ENCODE peak calls at places on chromosomes 7 and 10, in seven cellular contexts. N is OCI-LY7; S is transverse colon; A is H1; K is CD8-positive, alpha-beta memory T cell; L is CD4-positive, alpha-beta T cell; D is PC-3. U is an unnamed sample.

GRCh38 chr7:1460757-1461639 is 1.7 kb upstream of the MICALL2 start:
- DNase-seq in K (no peak), A (no peak), S (peak; percentile 81), D (peak; percentile 34), L (no peak), N (no peak), U (no peak)

GRCh38 chr7:157576415-157576814 is 239.6 kb downstream of the DNAJB6 start:
- DNase-seq in D (no peak), K (peak; percentile 71), L (peak; percentile 41), A (no peak), S (peak; percentile 56), N (no peak), U (peak; percentile 38)

GRCh38 chr10:107230854-107231253 is 66.3 kb upstream of the SORCS1 start:
- DNase-seq in A (no peak), S (no peak), L (no peak), K (no peak), D (no peak), N (no peak), U (no peak)

GRCh38 chr10:117158297-117158696 is 20.2 kb upstream of the VAX1 start:
- DNase-seq in K (no peak), A (no peak), S (no peak), N (no peak), D (no peak), L (no peak), U (no peak)

GRCh38 chr10:6838118-6838517 is 258.0 kb upstream of the PRKCQ start:
- DNase-seq in K (no peak), D (peak; percentile 9), S (no peak), A (no peak), N (peak; percentile 10), L (no peak), U (no peak)

GRCh38 chr10:6461961-6462360 is 118.1 kb downstream of the PRKCQ start:
- DNase-seq in L (no peak), D (no peak), A (no peak), S (no peak), N (no peak), K (no peak), U (no peak)

GRCh38 chr10:50063100-50063499 is 4.7 kb upstream of the WASHC2A start:
- DNase-seq in N (no peak), D (no peak), K (no peak), S (no peak), L (no peak), A (no peak), U (no peak)

GRCh38 chr10:74677951-74678350 is 148.4 kb upstream of the KAT6B start:
- DNase-seq in S (no peak), K (no peak), N (peak; percentile 31), D (no peak), A (no peak), L (no peak), U (no peak)

GRCh38 chr10:100341953-100342626 is 4.9 kb upstream of the SCD start:
- DNase-seq in N (peak; percentile 51), S (peak; percentile 68), K (peak; percentile 31), D (peak; percentile 67), L (peak; percentile 17), A (no peak), U (no peak)

GRCh38 chr7:106999023-106999422 is 45.5 kb upstream of the PRKAR2B start:
- DNase-seq in L (no peak), D (no peak), N (no peak), K (no peak), S (no peak), A (no peak), U (no peak)

GRCh38 chr10:71243756-71244637 is 31.6 kb downstream of the UNC5B start:
- DNase-seq in D (peak; percentile 29), K (no peak), L (no peak), N (no peak), S (peak; percentile 72), A (no peak), U (no peak)

GRCh38 chr7:117665393-117665792 is 185.6 kb downstream of the CFTR start:
- DNase-seq in N (no peak), D (no peak), L (no peak), A (no peak), S (no peak), K (no peak), U (no peak)

GRCh38 chr10:31242902-31243301 is 76.1 kb upstream of the ZEB1 start:
- DNase-seq in A (peak; percentile 7), N (no peak), S (no peak), K (no peak), D (peak; percentile 79), L (no peak), U (no peak)

DNA sequence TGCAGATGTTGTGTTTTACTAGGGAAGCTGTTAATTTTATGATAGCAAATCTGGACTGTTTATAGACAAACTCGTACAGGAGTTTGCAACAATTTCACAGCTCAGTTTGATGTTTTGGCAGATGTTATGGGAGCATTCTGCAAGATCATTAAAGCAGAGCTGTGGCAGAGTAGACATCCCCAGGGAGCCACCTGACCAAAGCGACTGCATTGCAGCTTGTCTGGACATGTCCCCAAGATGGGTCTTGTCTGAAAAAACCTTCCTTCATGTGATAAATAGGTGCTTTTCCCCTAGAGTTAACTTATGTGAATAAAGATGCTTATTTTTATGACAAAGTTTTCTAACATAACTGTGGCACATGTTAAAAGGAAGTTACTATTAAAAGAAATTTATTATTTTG is 91.2 kb upstream of the GPR141 start:
- DNase-seq in N (no peak), L (no peak), D (no peak), K (no peak), S (no peak), A (no peak), U (no peak)
- H3K9me3 ChIP-seq in N (no peaks in the 10 kb centered on the region), L (no peaks in the 10 kb centered on the region), D (no peaks in the 10 kb centered on the region), K (no peaks in the 10 kb centered on the region), S (no peaks in the 10 kb centered on the region), A (peaks cover 2% of the 10 kb centered on the region), U (no peaks in the 10 kb centered on the region)

GRCh38 chr10:37467246-37467645 is 341.8 kb downstream of the ANKRD30A start:
- DNase-seq in A (no peak), S (no peak), K (no peak), D (no peak), L (no peak), N (no peak), U (no peak)
- H3K9me3 ChIP-seq in A (peaks cover 44% of the 10 kb centered on the region), S (no peaks in the 10 kb centered on the region), K (no peaks in the 10 kb centered on the region), D (no peaks in the 10 kb centered on the region), L (peaks cover 3% of the 10 kb centered on the region), N (no peaks in the 10 kb centered on the region), U (no peaks in the 10 kb centered on the region)

GRCh38 chr10:130658687-130659290 is 522.6 kb downstream of the GLRX3 start:
- DNase-seq in N (no peak), K (no peak), D (no peak), S (no peak), A (no peak), L (no peak), U (no peak)
- H3K9me3 ChIP-seq in N (no peaks in the 10 kb centered on the region), K (no peaks in the 10 kb centered on the region), D (no peaks in the 10 kb centered on the region), S (no peaks in the 10 kb centered on the region), A (no peaks in the 10 kb centered on the region), L (no peaks in the 10 kb centered on the region), U (no peaks in the 10 kb centered on the region)

GRCh38 chr10:1516492-1517224 is 220.7 kb downstream of the ADARB2 start:
- DNase-seq in D (no peak), K (no peak), L (no peak), A (no peak), N (no peak), S (no peak), U (no peak)

GRCh38 chr10:1515121-1515779 is 222.1 kb downstream of the ADARB2 start:
- DNase-seq in A (no peak), N (no peak), D (no peak), L (no peak), S (no peak), K (no peak), U (no peak)

GRCh38 chr10:1515780-1516491 is 221.4 kb downstream of the ADARB2 start:
- DNase-seq in L (no peak), K (no peak), S (no peak), D (no peak), A (no peak), N (no peak), U (no peak)

GRCh38 chr10:1513221-1513620 is 224.1 kb downstream of the ADARB2 start:
- DNase-seq in D (no peak), N (no peak), A (no peak), K (no peak), L (no peak), S (no peak), U (no peak)

GRCh38 chr10:1514641-1515040 is 222.7 kb downstream of the ADARB2 start:
- DNase-seq in L (no peak), D (no peak), S (no peak), K (no peak), A (no peak), N (no peak), U (no peak)
- H3K9me3 ChIP-seq in L (no peaks in the 10 kb centered on the region), D (no peaks in the 10 kb centered on the region), S (no peaks in the 10 kb centered on the region), K (no peaks in the 10 kb centered on the region), A (peaks cover 3% of the 10 kb centered on the region), N (no peaks in the 10 kb centered on the region), U (no peaks in the 10 kb centered on the region)

U was measured in T-helper 17 cell.